ENCODE peak calls at places on chromosome 12, in four cellular contexts. One of them, this sample, is unnamed.

GRCh38 chr12:29032431-29032830 is 116.6 kb upstream of the FAR2 start:
- DNase-seq in GM12878: no peak
- DNase-seq in H1: no peak
- DNase-seq in K562: no peak
- DNase-seq in this sample: no peak

GRCh38 chr12:70196732-70197361 is 46.4 kb upstream of the CNOT2 start:
- DNase-seq in GM12878: no peak
- DNase-seq in H1: no peak
- DNase-seq in K562: no peak
- DNase-seq in this sample: no peak

GRCh38 chr12:65960820-65961691 is 136.8 kb downstream of the HMGA2 start:
- DNase-seq in GM12878: no peak
- DNase-seq in H1: no peak
- DNase-seq in K562: no peak
- DNase-seq in this sample: peak

GRCh38 chr12:94193168-94193567 is 44.8 kb downstream of the PLXNC1 start:
- DNase-seq in GM12878: no peak
- DNase-seq in H1: no peak
- DNase-seq in K562: no peak
- DNase-seq in this sample: no peak

GRCh38 chr12:48454675-48455074 is 17.7 kb upstream of the ANP32D start:
- DNase-seq in GM12878: no peak
- DNase-seq in H1: no peak
- DNase-seq in K562: peak
- DNase-seq in this sample: peak

GRCh38 chr12:93803408-93803807 is 126.2 kb downstream of the CRADD start:
- DNase-seq in GM12878: no peak
- DNase-seq in H1: no peak
- DNase-seq in K562: no peak
- DNase-seq in this sample: peak

GRCh38 chr12:87866602-87867292 is 162.5 kb downstream of the C12orf50 start:
- DNase-seq in GM12878: no peak
- DNase-seq in H1: no peak
- DNase-seq in K562: no peak
- DNase-seq in this sample: peak

GRCh38 chr12:43882578-43883178 is 46.8 kb downstream of the TMEM117 start:
- DNase-seq in GM12878: peak
- DNase-seq in H1: no peak
- DNase-seq in K562: peak
- DNase-seq in this sample: peak

GRCh38 chr12:94531196-94531720 is 71.6 kb upstream of the CEP83 start:
- DNase-seq in GM12878: no peak
- DNase-seq in H1: no peak
- DNase-seq in K562: no peak
- DNase-seq in this sample: no peak

GRCh38 chr12:44930972-44931600 is 55.0 kb upstream of the NELL2 start:
- DNase-seq in GM12878: no peak
- DNase-seq in H1: no peak
- DNase-seq in K562: peak
- DNase-seq in this sample: peak

GRCh38 chr12:6852651-6853354 is 853 bp downstream of the USP5 start:
- DNase-seq in GM12878: no peak
- DNase-seq in H1: peak
- DNase-seq in K562: peak
- DNase-seq in this sample: peak

GRCh38 chr12:46267618-46268348 is 1.1 kb downstream of the SLC38A1 start:
- DNase-seq in GM12878: no peak
- DNase-seq in H1: peak
- DNase-seq in K562: peak
- DNase-seq in this sample: peak

GRCh38 chr12:130873106-130873795 is 1.4 kb downstream of the RAN start:
- DNase-seq in GM12878: no peak
- DNase-seq in H1: no peak
- DNase-seq in K562: no peak
- DNase-seq in this sample: no peak

GRCh38 chr12:130868412-130868811 is 3.5 kb upstream of the RAN start:
- DNase-seq in GM12878: no peak
- DNase-seq in H1: no peak
- DNase-seq in K562: no peak
- DNase-seq in this sample: no peak

GRCh38 chr12:130871286-130872178 is at the start of gene RAN:
- DNase-seq in GM12878: peak
- DNase-seq in H1: peak
- DNase-seq in K562: peak
- DNase-seq in this sample: peak

GRCh38 chr12:130872179-130873096 is 572 bp downstream of the RAN start:
- DNase-seq in GM12878: no peak
- DNase-seq in H1: no peak
- DNase-seq in K562: peak
- DNase-seq in this sample: no peak

GRCh38 chr12:130870442-130871285 is 1.2 kb upstream of the RAN start:
- DNase-seq in GM12878: peak
- DNase-seq in H1: peak
- DNase-seq in K562: peak
- DNase-seq in this sample: peak
- TF ChIP-seq CHD1 in GM12878: no peak
- TF ChIP-seq CHD1 in H1: no peak
- TF ChIP-seq CHD1 in K562: no peak
- TF ChIP-seq CHD1 in this sample: no peak

GRCh38 chr12:114013601-114014345 is 47.6 kb upstream of the RBM19 start:
- DNase-seq in GM12878: no peak
- DNase-seq in H1: peak
- DNase-seq in K562: peak
- DNase-seq in this sample: peak
- TF ChIP-seq CHD1 in GM12878: no peak
- TF ChIP-seq CHD1 in H1: no peak
- TF ChIP-seq CHD1 in K562: no peak
- TF ChIP-seq CHD1 in this sample: no peak

DNA sequence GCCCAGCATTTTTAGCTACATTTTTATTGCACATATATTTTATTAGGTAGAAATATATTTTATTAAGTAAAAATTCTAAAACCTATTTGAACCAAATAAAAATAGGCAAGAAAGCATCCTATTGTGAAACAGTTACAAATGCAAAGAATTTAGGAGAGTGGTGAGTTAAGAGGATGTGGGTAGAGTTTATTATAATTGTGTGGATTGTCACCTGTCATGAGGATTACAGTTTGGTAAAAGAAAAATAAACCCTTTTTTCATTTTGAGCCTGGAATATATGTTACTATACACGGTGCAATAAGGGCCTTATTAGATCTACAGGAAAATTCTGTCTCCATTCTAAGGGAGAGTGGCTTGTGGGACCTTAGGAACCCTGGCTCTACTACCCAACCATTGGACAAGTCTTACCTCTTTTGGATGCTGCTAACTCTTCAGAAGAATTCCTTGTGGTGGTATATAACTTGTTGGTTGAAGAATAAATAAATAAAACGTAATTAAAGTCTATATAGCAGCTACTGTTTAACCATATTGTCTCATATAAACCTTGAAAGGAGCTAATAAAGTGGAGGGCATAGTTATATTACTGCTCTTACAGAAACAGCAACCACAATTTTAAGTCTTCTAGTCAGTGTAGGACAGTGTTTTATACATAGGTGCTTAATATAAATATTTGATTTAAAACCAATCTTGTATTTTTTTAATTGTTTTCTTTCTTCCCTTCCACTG is 67.8 kb downstream of the FGD4 start:
- DNase-seq in GM12878: no peak
- DNase-seq in H1: no peak
- DNase-seq in K562: no peak
- DNase-seq in this sample: no peak
- TF ChIP-seq CHD1 in GM12878: no peak
- TF ChIP-seq CHD1 in H1: no peak
- TF ChIP-seq CHD1 in K562: no peak
- TF ChIP-seq CHD1 in this sample: no peak

GRCh38 chr12:97182719-97183118 is 275.7 kb downstream of the NEDD1 start:
- DNase-seq in GM12878: no peak
- DNase-seq in H1: no peak
- DNase-seq in K562: no peak
- DNase-seq in this sample: no peak

GRCh38 chr12:97181571-97182265 is 274.7 kb downstream of the NEDD1 start:
- DNase-seq in GM12878: no peak
- DNase-seq in H1: no peak
- DNase-seq in K562: no peak
- DNase-seq in this sample: no peak

GRCh38 chr12:97173672-97174385 is 266.8 kb downstream of the NEDD1 start:
- DNase-seq in GM12878: no peak
- DNase-seq in H1: no peak
- DNase-seq in K562: no peak
- DNase-seq in this sample: no peak

DNA sequence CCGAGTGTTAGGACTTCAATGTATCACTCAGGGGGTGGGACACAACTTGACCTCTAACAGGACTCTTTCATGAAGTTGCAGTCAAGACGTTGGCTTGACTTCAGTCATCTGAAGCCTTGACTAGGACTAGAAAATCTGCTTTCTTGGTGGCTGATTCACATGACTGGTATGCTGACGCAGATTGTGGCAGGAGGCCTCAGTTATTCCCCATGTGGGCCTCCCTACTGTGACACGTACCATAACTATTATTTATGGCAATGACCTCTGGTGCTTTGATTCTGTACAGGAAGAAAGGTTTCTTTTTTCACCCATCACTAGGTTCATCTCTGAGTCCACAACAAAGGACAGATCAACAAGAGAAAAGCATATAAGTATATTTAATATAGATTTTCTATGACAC is 270.4 kb downstream of the NEDD1 start:
- DNase-seq in GM12878: no peak
- DNase-seq in H1: no peak
- DNase-seq in K562: no peak
- DNase-seq in this sample: no peak
- TF ChIP-seq CHD1 in GM12878: no peak
- TF ChIP-seq CHD1 in H1: no peak
- TF ChIP-seq CHD1 in K562: no peak
- TF ChIP-seq CHD1 in this sample: no peak

DNA sequence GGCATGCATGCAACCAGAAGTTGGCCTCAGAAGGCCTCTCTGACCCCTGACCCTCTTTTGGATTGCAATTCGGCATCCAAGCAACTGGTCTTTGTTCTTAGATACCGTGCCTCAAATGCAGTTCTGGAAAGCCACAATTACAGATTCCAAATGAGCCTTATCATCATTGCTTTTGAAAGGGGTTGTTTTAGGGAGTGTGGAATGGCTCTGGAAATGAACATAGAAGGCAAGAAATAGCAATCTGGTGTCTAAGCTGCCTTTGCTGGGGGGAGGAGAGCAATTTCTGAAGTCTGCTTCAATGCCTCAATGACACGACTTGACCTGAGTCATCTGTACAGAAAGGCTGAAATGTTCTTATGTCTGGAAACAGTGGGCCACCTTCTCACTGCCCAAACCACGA is 250.1 kb downstream of the NUAK1 start:
- DNase-seq in GM12878: no peak
- DNase-seq in H1: no peak
- DNase-seq in K562: no peak
- DNase-seq in this sample: peak
- TF ChIP-seq CHD1 in GM12878: no peak
- TF ChIP-seq CHD1 in H1: no peak
- TF ChIP-seq CHD1 in K562: no peak
- TF ChIP-seq CHD1 in this sample: no peak

GRCh38 chr12:50069069-50069468 is 11.7 kb downstream of the ASIC1 start:
- DNase-seq in GM12878: no peak
- DNase-seq in H1: no peak
- DNase-seq in K562: no peak
- DNase-seq in this sample: no peak

GRCh38 chr12:50070314-50071060 is 13.1 kb downstream of the ASIC1 start:
- DNase-seq in GM12878: no peak
- DNase-seq in H1: peak
- DNase-seq in K562: peak
- DNase-seq in this sample: peak

GRCh38 chr12:50065726-50066310 is 8.4 kb downstream of the ASIC1 start:
- DNase-seq in GM12878: no peak
- DNase-seq in H1: no peak
- DNase-seq in K562: no peak
- DNase-seq in this sample: peak

GRCh38 chr12:50062733-50063452 is 5.5 kb downstream of the ASIC1 start:
- DNase-seq in GM12878: no peak
- DNase-seq in H1: no peak
- DNase-seq in K562: no peak
- DNase-seq in this sample: peak

GRCh38 chr12:50066402-50066801 is 9.0 kb downstream of the ASIC1 start:
- DNase-seq in GM12878: no peak
- DNase-seq in H1: no peak
- DNase-seq in K562: no peak
- DNase-seq in this sample: peak
- TF ChIP-seq CHD1 in GM12878: no peak
- TF ChIP-seq CHD1 in H1: no peak
- TF ChIP-seq CHD1 in K562: no peak
- TF ChIP-seq CHD1 in this sample: no peak

This sample was measured in IMR-90.